ENCODE peak calls at places on chromosome 18, in seven cellular contexts. D is IMR-90, Z is mesendoderm, Q is H1, X is neuronal stem cell, Y is H9, B is trophoblast cell. C is an unnamed sample.

GRCh38 chr18:57627488-57627887 is 5.9 kb upstream of the NARS1 start:
- DNase-seq in X (no peak), B (peak; percentile 42), Z (peak; percentile 74), D (peak; percentile 47), Y (no peak), Q (no peak), C (no peak)

GRCh38 chr18:46915800-46916550 is 1.3 kb downstream of the PIAS2 start:
- DNase-seq in Q (no peak), Z (no peak), X (no peak), Y (no peak), B (no peak), D (peak; percentile 4), C (no peak)

GRCh38 chr18:1261054-1261453 is 356.4 kb downstream of the ADCYAP1 start:
- DNase-seq in B (no peak), Q (no peak), Z (no peak), X (no peak), D (no peak), Y (no peak), C (no peak)

GRCh38 chr18:12652861-12653401 is 5.0 kb downstream of the SPIRE1 start:
- DNase-seq in X (no peak), Q (no peak), Y (no peak), Z (no peak), B (no peak), D (peak; percentile 46), C (peak; percentile 80)

GRCh38 chr18:26470011-26470637 is 78.2 kb downstream of the KCTD1 start:
- DNase-seq in Y (no peak), B (peak; percentile 25), X (no peak), D (peak; percentile 73), Z (no peak), Q (no peak), C (no peak)

GRCh38 chr18:50982086-50982801 is 14.4 kb downstream of the ELAC1 start:
- DNase-seq in D (no peak), X (no peak), B (no peak), Q (no peak), Z (no peak), Y (no peak), C (no peak)

GRCh38 chr18:76354348-76354747 is 140.7 kb downstream of the ZNF516 start:
- DNase-seq in B (no peak), D (peak; percentile 72), X (no peak), Y (no peak), Q (no peak), Z (no peak), C (peak; percentile 33)

GRCh38 chr18:45843019-45843418 is 17.5 kb downstream of the SIGLEC15 start:
- DNase-seq in X (no peak), Y (no peak), D (no peak), Z (no peak), Q (no peak), B (no peak), C (no peak)

GRCh38 chr18:34661464-34662087 is 48.5 kb upstream of the DTNA start:
- DNase-seq in X (peak; percentile 61), D (peak; percentile 51), Y (peak; percentile 45), Q (no peak), Z (peak; percentile 91), B (peak; percentile 13), C (peak; percentile 68)

GRCh38 chr18:67266591-67267237 is 249.8 kb downstream of the DSEL start:
- DNase-seq in Q (no peak), X (no peak), B (no peak), Y (no peak), Z (peak; percentile 13), D (peak; percentile 59), C (peak; percentile 80)

DNA sequence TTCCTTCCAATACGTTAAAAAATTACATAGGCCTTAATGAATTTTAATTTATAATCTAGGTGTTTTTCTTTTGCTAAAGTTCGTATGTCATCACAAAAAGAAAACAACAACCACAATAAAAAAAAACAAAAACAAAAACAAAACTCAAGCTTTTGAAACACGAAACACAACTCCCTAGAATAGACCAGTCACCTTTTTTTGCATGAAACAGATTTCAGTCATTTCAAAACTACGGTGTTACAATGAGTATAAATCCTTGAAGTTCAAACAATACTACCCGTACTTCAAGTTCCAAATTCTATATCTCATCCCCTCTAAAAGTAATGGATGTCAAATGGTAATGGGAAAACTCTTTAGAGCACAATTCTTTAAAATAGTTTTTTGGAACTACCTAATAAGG is 142.4 kb downstream of the CDH2 start:
- DNase-seq in D (no peak), X (no peak), Z (no peak), B (no peak), Y (no peak), Q (no peak), C (no peak)
- H3K79me1 ChIP-seq in D (peaks cover 27% of the 10 kb centered on the region), X (peaks cover 3% of the 10 kb centered on the region), Z (peaks cover 7% of the 10 kb centered on the region), B (no peaks in the 10 kb centered on the region), Y (no peaks in the 10 kb centered on the region), Q (no peaks in the 10 kb centered on the region), C (peaks cover 13% of the 10 kb centered on the region)

GRCh38 chr18:74517236-74517630 is 17.1 kb upstream of the CNDP1 start:
- DNase-seq in B (peak; percentile 98), Z (no peak), Q (no peak), X (no peak), Y (no peak), D (no peak), C (no peak)

GRCh38 chr18:74520096-74520833 is 14.0 kb upstream of the CNDP1 start:
- DNase-seq in Y (peak; percentile 10), X (no peak), D (no peak), Z (no peak), Q (no peak), B (peak; percentile 46), C (no peak)

GRCh38 chr18:74516271-74517235 is 17.7 kb upstream of the CNDP1 start:
- DNase-seq in B (no peak), Y (peak; percentile 15), D (no peak), X (no peak), Q (no peak), Z (no peak), C (no peak)

GRCh38 chr18:74519320-74520095 is 14.8 kb upstream of the CNDP1 start:
- DNase-seq in Q (no peak), B (no peak), Y (peak; percentile 15), D (no peak), Z (no peak), X (no peak), C (no peak)

GRCh38 chr18:74518456-74519315 is 15.6 kb upstream of the CNDP1 start:
- DNase-seq in Z (no peak), B (no peak), Y (peak; percentile 21), Q (no peak), X (no peak), D (no peak), C (no peak)
- H3K79me1 ChIP-seq in Z (peaks cover 3% of the 10 kb centered on the region), B (no peaks in the 10 kb centered on the region), Y (no peaks in the 10 kb centered on the region), Q (peaks cover 6% of the 10 kb centered on the region), X (peaks cover 3% of the 10 kb centered on the region), D (no peaks in the 10 kb centered on the region), C (peaks cover 37% of the 10 kb centered on the region)

DNA sequence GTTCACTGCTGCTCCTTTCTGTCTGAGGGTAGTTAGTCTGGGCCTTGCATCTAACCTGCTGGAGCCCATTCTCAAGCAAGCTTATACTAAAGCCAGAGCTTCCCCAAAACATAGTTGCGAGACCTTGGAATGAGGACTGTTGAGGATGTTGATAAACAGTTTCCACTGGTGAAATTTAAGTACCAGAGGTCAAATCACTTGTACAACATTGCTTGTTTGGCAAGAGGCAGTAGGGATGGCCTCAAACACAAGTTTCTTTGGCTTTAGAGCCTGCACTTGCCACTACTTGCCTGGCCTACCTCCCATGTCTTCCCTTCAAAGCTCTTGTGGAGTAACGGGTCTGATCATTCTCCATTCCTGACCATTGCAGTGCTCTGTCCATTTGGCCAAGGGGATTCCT is 262.7 kb downstream of the FHOD3 start:
- DNase-seq in Q (no peak), Z (no peak), X (no peak), D (no peak), B (no peak), Y (no peak), C (no peak)
- H3K79me1 ChIP-seq in Q (no peaks in the 10 kb centered on the region), Z (no peaks in the 10 kb centered on the region), X (no peaks in the 10 kb centered on the region), D (no peaks in the 10 kb centered on the region), B (no peaks in the 10 kb centered on the region), Y (no peaks in the 10 kb centered on the region), C (peaks cover 12% of the 10 kb centered on the region)

GRCh38 chr18:31429623-31430022 is 17.9 kb upstream of the DSG3 start:
- DNase-seq in Q (no peak), B (no peak), Z (peak; percentile 48), D (no peak), Y (peak; percentile 56), X (no peak), C (no peak)

GRCh38 chr18:31432316-31432715 is 15.2 kb upstream of the DSG3 start:
- DNase-seq in Z (no peak), B (no peak), Q (no peak), Y (no peak), X (no peak), D (no peak), C (no peak)

GRCh38 chr18:31430554-31430953 is 17.0 kb upstream of the DSG3 start:
- DNase-seq in Q (no peak), X (no peak), Y (no peak), Z (no peak), B (no peak), D (no peak), C (no peak)

GRCh38 chr18:31428211-31428610 is 19.3 kb upstream of the DSG3 start:
- DNase-seq in X (no peak), Y (no peak), D (no peak), B (peak; percentile 74), Z (no peak), Q (no peak), C (no peak)

GRCh38 chr18:31430072-31430471 is 17.5 kb upstream of the DSG3 start:
- DNase-seq in Q (no peak), Z (no peak), X (no peak), Y (no peak), D (no peak), B (no peak), C (no peak)
- H3K79me1 ChIP-seq in Q (no peaks in the 10 kb centered on the region), Z (no peaks in the 10 kb centered on the region), X (no peaks in the 10 kb centered on the region), Y (no peaks in the 10 kb centered on the region), D (no peaks in the 10 kb centered on the region), B (peaks cover 2% of the 10 kb centered on the region), C (no peaks in the 10 kb centered on the region)

GRCh38 chr18:61754039-61754583 is 138.7 kb downstream of the RNF152 start:
- DNase-seq in Y (no peak), Z (no peak), D (no peak), Q (no peak), B (no peak), X (no peak), C (no peak)

GRCh38 chr18:61753373-61753772 is 139.4 kb downstream of the RNF152 start:
- DNase-seq in B (no peak), Q (no peak), Y (no peak), Z (no peak), D (no peak), X (no peak), C (no peak)

GRCh38 chr18:61752973-61753372 is 139.8 kb downstream of the RNF152 start:
- DNase-seq in D (no peak), Y (no peak), X (no peak), B (no peak), Q (no peak), Z (no peak), C (no peak)

GRCh38 chr18:61755553-61755952 is 137.3 kb downstream of the RNF152 start:
- DNase-seq in Q (no peak), Y (no peak), B (no peak), Z (no peak), D (peak; percentile 18), X (no peak), C (no peak)

GRCh38 chr18:61756244-61756643 is 136.6 kb downstream of the RNF152 start:
- DNase-seq in B (no peak), Q (no peak), Z (no peak), X (no peak), Y (no peak), D (peak; percentile 15), C (no peak)
- H3K79me1 ChIP-seq in B (no peaks in the 10 kb centered on the region), Q (no peaks in the 10 kb centered on the region), Z (no peaks in the 10 kb centered on the region), X (no peaks in the 10 kb centered on the region), Y (no peaks in the 10 kb centered on the region), D (no peaks in the 10 kb centered on the region), C (no peaks in the 10 kb centered on the region)

C was measured in mesenchymal stem cell.